ENCODE peak calls at places on chromosomes 2 and 18, in four cellular contexts. Q, W, L and H are unnamed samples.

GRCh38 chr2:135744761-135745314 is 3.2 kb downstream of the UBXN4 start:
- DNase-seq in W (no peak), Q (peak; percentile 22), L (no peak), H (peak; percentile 54)

GRCh38 chr2:33267043-33267442 is 209.4 kb upstream of the RASGRP3 start:
- DNase-seq in L (no peak), Q (no peak), W (no peak), H (no peak)

GRCh38 chr2:37629529-37629928 is 41.9 kb downstream of the CDC42EP3 start:
- DNase-seq in W (no peak), L (no peak), Q (no peak), H (no peak)

GRCh38 chr2:31319391-31320175 is 85.6 kb downstream of the EHD3 start:
- DNase-seq in Q (peak; percentile 72), L (no peak), W (no peak), H (peak; percentile 10)

GRCh38 chr2:148813603-148814065 is 61.4 kb upstream of the KIF5C start:
- DNase-seq in L (no peak), W (no peak), Q (peak; percentile 18), H (no peak)

GRCh38 chr2:85791704-85792565 is 38.1 kb downstream of the ATOH8 start:
- DNase-seq in Q (no peak), W (no peak), L (no peak), H (no peak)

GRCh38 chr2:19120941-19121750 is 237.3 kb downstream of the OSR1 start:
- DNase-seq in W (no peak), Q (peak; percentile 81), L (peak; percentile 64), H (peak; percentile 17)

GRCh38 chr2:73076701-73077423 is 5.3 kb upstream of the SFXN5 start:
- DNase-seq in L (no peak), W (no peak), Q (no peak), H (no peak)

GRCh38 chr2:213021971-213022899 is 129.2 kb downstream of the IKZF2 start:
- DNase-seq in W (no peak), Q (peak; percentile 59), L (no peak), H (no peak)

GRCh38 chr2:2411008-2411407 is 79.9 kb upstream of the MYT1L start:
- DNase-seq in Q (no peak), W (no peak), L (no peak), H (no peak)

GRCh38 chr2:70991142-70991541 is 3.5 kb downstream of the TEX261 start:
- DNase-seq in L (no peak), W (no peak), Q (no peak), H (no peak)

GRCh38 chr2:72803151-72803550 is 22.7 kb downstream of the EXOC6B start:
- DNase-seq in L (peak; percentile 38), Q (no peak), W (no peak), H (no peak)

GRCh38 chr2:155895016-155895415 is 437.5 kb downstream of the NR4A2 start:
- DNase-seq in L (no peak), W (no peak), Q (no peak), H (no peak)

GRCh38 chr2:88627856-88628568 is 748 bp upstream of the EIF2AK3 start:
- DNase-seq in L (no peak), W (peak; percentile 86), Q (peak; percentile 87), H (peak; percentile 97)

GRCh38 chr2:3642521-3643215 is 15.3 kb upstream of the ALLC start:
- DNase-seq in W (peak; percentile 29), L (no peak), Q (no peak), H (no peak)

GRCh38 chr2:123953848-123954247 is 71.2 kb upstream of the CNTNAP5 start:
- DNase-seq in L (no peak), W (no peak), Q (peak; percentile 32), H (no peak)

GRCh38 chr2:7269993-7270392 is 352.8 kb downstream of the RNF144A start:
- DNase-seq in L (no peak), Q (no peak), W (no peak), H (no peak)

GRCh38 chr2:145654746-145655145 is 1134.8 kb upstream of the ZEB2 start:
- DNase-seq in L (no peak), W (no peak), Q (no peak), H (no peak)

GRCh38 chr18:58297198-58297597 is 253.2 kb downstream of the NEDD4L start:
- DNase-seq in L (no peak), W (no peak), Q (peak; percentile 42), H (no peak)

GRCh38 chr2:190859347-190860297 is 21.0 kb upstream of the GLS start:
- DNase-seq in L (no peak), Q (peak; percentile 44), W (peak; percentile 61), H (no peak)

GRCh38 chr2:217142649-217143266 is 282.9 kb upstream of the TNP1 start:
- DNase-seq in W (no peak), L (no peak), Q (peak; percentile 12), H (peak; percentile 62)

GRCh38 chr18:56257215-56257614 is 381.2 kb downstream of the TXNL1 start:
- DNase-seq in L (no peak), Q (peak; percentile 43), W (no peak), H (no peak)

GRCh38 chr18:9835112-9835755 is 50.5 kb upstream of the TXNDC2 start:
- DNase-seq in L (no peak), W (no peak), Q (no peak), H (no peak)

GRCh38 chr2:72895759-72896281 is 8.6 kb downstream of the SPR start:
- DNase-seq in Q (no peak), W (no peak), L (no peak), H (peak; percentile 47)

GRCh38 chr2:239274391-239275001 is 126.3 kb downstream of the HDAC4 start:
- DNase-seq in W (no peak), L (no peak), Q (peak; percentile 79), H (no peak)

GRCh38 chr2:179336782-179337534 is 72.3 kb upstream of the SESTD1 start:
- DNase-seq in Q (peak; percentile 5), W (no peak), L (no peak), H (no peak)

GRCh38 chr2:33372940-33373553 is 103.4 kb upstream of the RASGRP3 start:
- DNase-seq in Q (peak; percentile 50), L (peak; percentile 55), W (no peak), H (peak; percentile 84)

GRCh38 chr2:169026056-169026455 is 5.1 kb downstream of the ABCB11 start:
- DNase-seq in L (no peak), Q (no peak), W (no peak), H (no peak)

GRCh38 chr2:120133572-120134244 is 89.5 kb downstream of the TMEM185B start:
- DNase-seq in L (no peak), Q (no peak), W (no peak), H (peak; percentile 5)

GRCh38 chr2:100870652-100871531 is 51.0 kb downstream of the NPAS2 start:
- DNase-seq in L (no peak), W (no peak), Q (no peak), H (peak; percentile 43)

GRCh38 chr2:54658548-54659207 is 64.8 kb upstream of the EML6 start:
- DNase-seq in Q (peak; percentile 86), W (no peak), L (no peak), H (peak; percentile 30)

GRCh38 chr2:66578067-66578852 is 143.3 kb downstream of the MEIS1 start:
- DNase-seq in Q (no peak), W (no peak), L (no peak), H (no peak)

GRCh38 chr2:237184923-237185580 is 99.4 kb downstream of the COPS8 start:
- DNase-seq in Q (no peak), W (no peak), L (no peak), H (no peak)

GRCh38 chr2:189544638-189545037 is 35.9 kb downstream of the SLC40A1 start:
- DNase-seq in L (no peak), W (no peak), Q (no peak), H (no peak)

GRCh38 chr2:207288628-207289027 is 122.9 kb upstream of the KLF7 start:
- DNase-seq in L (no peak), W (no peak), Q (peak; percentile 37), H (no peak)

GRCh38 chr2:8822218-8822617 is 15.2 kb downstream of the KIDINS220 start:
- DNase-seq in Q (no peak), W (no peak), L (peak; percentile 18), H (no peak)

GRCh38 chr2:16943279-16943958 is 277.8 kb upstream of the CYRIA start:
- DNase-seq in L (no peak), W (no peak), Q (no peak), H (no peak)

GRCh38 chr18:70354080-70354479 is 65.2 kb downstream of the SOCS6 start:
- DNase-seq in W (no peak), L (no peak), Q (no peak), H (peak; percentile 33)